ENCODE peak calls at places on chromosomes 1 and 21, in eight cellular contexts. K is left ventricle myocardium superior; A is heart right ventricle; I is C1 segment of cervical spinal cord; F is brain microvascular endothelial cell; M is activated naive CD4-positive, alpha-beta T cell treated with anti-CD3 and anti-CD28 coated beads, Interleukin-2, amount 50 U/mL, for 16 hours; V is dermis blood vessel endothelial cell; S is NCI-H146. C is an unnamed sample.

GRCh38 chr1:63010898-63011660 is 227.1 kb downstream of the ATG4C start:
- DNase-seq in K (no peak), A (no peak), I (no peak), F (no peak), M (no peak), V (no peak), S (peak), C (peak)

GRCh38 chr1:234103198-234103597 is 198.7 kb downstream of the SLC35F3 start:
- DNase-seq in K (no peak), A (no peak), I (no peak), F (no peak), M (no peak), V (no peak), S (no peak), C (no peak)

GRCh38 chr21:33088384-33088783 is 18.4 kb downstream of the OLIG1 start:
- DNase-seq in K (no peak), A (no peak), I (no peak), F (no peak), M (no peak), V (no peak), S (no peak), C (no peak)

GRCh38 chr1:177525176-177525575 is 354.4 kb downstream of the BRINP2 start:
- DNase-seq in K (no peak), A (peak), I (no peak), F (no peak), M (no peak), V (no peak), S (no peak), C (no peak)

GRCh38 chr1:1778827-1779675 is 781 bp upstream of the NADK start:
- DNase-seq in K (peak), A (peak), I (peak), F (no peak), M (peak), V (peak), S (peak), C (peak)

GRCh38 chr21:42039470-42039901 is 29.3 kb upstream of the ZBTB21 start:
- DNase-seq in K (peak), A (no peak), I (no peak), F (peak), M (no peak), V (no peak), S (no peak), C (no peak)

GRCh38 chr1:1371741-1372711 is 3.0 kb downstream of the AURKAIP1 start:
- DNase-seq in K (peak), A (no peak), I (peak), F (no peak), M (peak), V (peak), S (peak), C (no peak)

GRCh38 chr1:57404914-57405313 is 18.9 kb downstream of the DAB1 start:
- DNase-seq in K (no peak), A (no peak), I (no peak), F (no peak), M (no peak), V (no peak), S (no peak), C (no peak)

GRCh38 chr1:191371626-191372025 is 786.6 kb upstream of the RGS18 start:
- DNase-seq in K (no peak), A (no peak), I (no peak), F (no peak), M (no peak), V (no peak), S (no peak), C (no peak)

GRCh38 chr1:112935474-112936289 is 20.3 kb downstream of the SLC16A1 start:
- DNase-seq in K (no peak), A (no peak), I (no peak), F (no peak), M (no peak), V (peak), S (no peak), C (no peak)

GRCh38 chr1:184701821-184702220 is 52.8 kb downstream of the EDEM3 start:
- DNase-seq in K (no peak), A (no peak), I (no peak), F (no peak), M (no peak), V (no peak), S (no peak), C (no peak)

GRCh38 chr1:109804660-109805059 is 40.9 kb upstream of the EPS8L3 start:
- DNase-seq in K (no peak), A (no peak), I (no peak), F (no peak), M (no peak), V (no peak), S (no peak), C (no peak)

GRCh38 chr1:28580706-28581530 is 11.1 kb upstream of the RAB42 start:
- DNase-seq in K (peak), A (no peak), I (no peak), F (no peak), M (peak), V (peak), S (peak), C (no peak)

GRCh38 chr1:91750398-91750996 is 135.5 kb downstream of the TGFBR3 start:
- DNase-seq in K (no peak), A (no peak), I (no peak), F (no peak), M (no peak), V (no peak), S (no peak), C (no peak)

GRCh38 chr1:65075123-65075976 is 72.7 kb upstream of the AK4 start:
- DNase-seq in K (no peak), A (peak), I (no peak), F (peak), M (peak), V (peak), S (peak), C (peak)

GRCh38 chr1:74684301-74684700 is 10.7 kb upstream of the ERICH3 start:
- DNase-seq in K (no peak), A (no peak), I (no peak), F (no peak), M (no peak), V (no peak), S (no peak), C (no peak)

GRCh38 chr21:33299181-33299752 is 25.5 kb upstream of the IFNAR1 start:
- DNase-seq in K (no peak), A (no peak), I (no peak), F (no peak), M (peak), V (peak), S (no peak), C (no peak)

GRCh38 chr1:101738475-101738874 is 258.3 kb downstream of the OLFM3 start:
- DNase-seq in K (no peak), A (no peak), I (no peak), F (no peak), M (no peak), V (peak), S (no peak), C (no peak)

GRCh38 chr1:232369451-232369850 is 260.5 kb downstream of the SIPA1L2 start:
- DNase-seq in K (no peak), A (no peak), I (no peak), F (peak), M (no peak), V (no peak), S (peak), C (no peak)

GRCh38 chr1:200435200-200435780 is 25.5 kb upstream of the ZNF281 start:
- DNase-seq in K (no peak), A (no peak), I (no peak), F (no peak), M (no peak), V (no peak), S (no peak), C (no peak)

GRCh38 chr1:35185200-35185599 is 7.7 kb downstream of the SFPQ start:
- DNase-seq in K (no peak), A (no peak), I (no peak), F (no peak), M (no peak), V (no peak), S (no peak), C (no peak)

GRCh38 chr1:162632743-162633326 is 571 bp downstream of the DDR2 start:
- DNase-seq in K (no peak), A (peak), I (peak), F (peak), M (no peak), V (peak), S (no peak), C (peak)